ENCODE peak calls at places on chromosomes 13 and 19, in ten cellular contexts. B, U, V, L, J, S, E, I, H and W are unnamed samples.

GRCh38 chr19:1262687-1263123 is 6.4 kb upstream of the CIRBP start:
- DNase-seq in B (no peak), U (no peak), V (no peak), L (no peak), J (no peak), S (no peak), E (no peak), I (peak), H (no peak), W (no peak)

GRCh38 chr19:3383121-3383722 is 16.8 kb downstream of the NFIC start:
- DNase-seq in B (no peak), U (no peak), V (no peak), L (no peak), J (no peak), S (no peak), E (peak), I (no peak), H (no peak), W (no peak)

GRCh38 chr19:33704271-33704670 is 82.5 kb downstream of the CHST8 start:
- DNase-seq in B (no peak), U (no peak), V (no peak), L (no peak), J (no peak), S (no peak), E (no peak), I (peak), H (no peak), W (no peak)

GRCh38 chr13:80477641-80478443 is 136.9 kb upstream of the SPRY2 start:
- DNase-seq in B (no peak), U (no peak), V (no peak), L (no peak), J (no peak), S (no peak), E (no peak), I (no peak), H (no peak), W (no peak)

GRCh38 chr19:374183-374885 is 29.7 kb upstream of the MIER2 start:
- DNase-seq in B (no peak), U (no peak), V (no peak), L (peak), J (no peak), S (no peak), E (no peak), I (no peak), H (no peak), W (peak)

GRCh38 chr13:50636007-50636704 is 207.3 kb downstream of the DLEU7 start:
- DNase-seq in B (no peak), U (no peak), V (no peak), L (no peak), J (no peak), S (no peak), E (no peak), I (no peak), H (no peak), W (no peak)

GRCh38 chr19:47120461-47120860 is 6.9 kb upstream of the ZC3H4 start:
- DNase-seq in B (no peak), U (no peak), V (no peak), L (no peak), J (no peak), S (no peak), E (no peak), I (no peak), H (no peak), W (no peak)

GRCh38 chr13:80957019-80957650 is 616.2 kb upstream of the SPRY2 start:
- DNase-seq in B (no peak), U (no peak), V (no peak), L (no peak), J (no peak), S (no peak), E (no peak), I (no peak), H (no peak), W (no peak)

GRCh38 chr19:3585301-3586123 is at the start of gene GIPC3:
- DNase-seq in B (no peak), U (no peak), V (no peak), L (no peak), J (no peak), S (no peak), E (no peak), I (peak), H (no peak), W (no peak)

GRCh38 chr19:38975214-38975860 is at the start of gene FBXO17:
- DNase-seq in B (peak), U (no peak), V (no peak), L (peak), J (no peak), S (peak), E (peak), I (peak), H (no peak), W (no peak)

GRCh38 chr19:48629599-48630288 is 7.4 kb downstream of the DBP start:
- DNase-seq in B (peak), U (no peak), V (no peak), L (no peak), J (no peak), S (peak), E (peak), I (peak), H (peak), W (no peak)

GRCh38 chr13:81304121-81304659 is 963.3 kb upstream of the SPRY2 start:
- DNase-seq in B (no peak), U (no peak), V (no peak), L (no peak), J (no peak), S (no peak), E (no peak), I (no peak), H (no peak), W (no peak)

GRCh38 chr13:73141292-73141771 is 82.5 kb downstream of the KLF5 start:
- DNase-seq in B (peak), U (no peak), V (no peak), L (no peak), J (no peak), S (peak), E (no peak), I (no peak), H (no peak), W (no peak)

GRCh38 chr13:85985791-85986190 is 186.6 kb upstream of the SLITRK6 start:
- DNase-seq in B (no peak), U (no peak), V (no peak), L (no peak), J (no peak), S (no peak), E (no peak), I (no peak), H (no peak), W (no peak)

GRCh38 chr19:7953060-7953459 is 9.6 kb upstream of the TIMM44 start:
- DNase-seq in B (no peak), U (no peak), V (no peak), L (no peak), J (no peak), S (no peak), E (no peak), I (no peak), H (no peak), W (no peak)

GRCh38 chr19:33794578-33795369 is 1.9 kb upstream of the KCTD15 start:
- DNase-seq in B (no peak), U (no peak), V (no peak), L (no peak), J (no peak), S (peak), E (no peak), I (peak), H (no peak), W (no peak)

GRCh38 chr13:48527955-48528354 is 4.9 kb downstream of the RCBTB2 start:
- DNase-seq in B (no peak), U (no peak), V (no peak), L (no peak), J (no peak), S (no peak), E (no peak), I (no peak), H (no peak), W (peak)

GRCh38 chr13:20161275-20161950 is 561 bp upstream of the GJA3 start:
- DNase-seq in B (no peak), U (peak), V (peak), L (no peak), J (peak), S (no peak), E (no peak), I (peak), H (peak), W (no peak)

GRCh38 chr13:34416833-34417425 is 525.1 kb upstream of the NBEA start:
- DNase-seq in B (no peak), U (no peak), V (no peak), L (no peak), J (no peak), S (no peak), E (peak), I (peak), H (no peak), W (no peak)

GRCh38 chr19:28541602-28542393 is 671.2 kb downstream of the UQCRFS1 start:
- DNase-seq in B (no peak), U (no peak), V (no peak), L (no peak), J (no peak), S (no peak), E (no peak), I (no peak), H (no peak), W (no peak)

GRCh38 chr13:45750566-45750965 is 48.4 kb downstream of the CBY2 start:
- DNase-seq in B (no peak), U (no peak), V (no peak), L (no peak), J (no peak), S (no peak), E (no peak), I (no peak), H (no peak), W (no peak)

GRCh38 chr19:11361037-11361770 is 6.0 kb downstream of the PLPPR2 start:
- DNase-seq in B (no peak), U (no peak), V (no peak), L (no peak), J (no peak), S (no peak), E (no peak), I (peak), H (peak), W (no peak)

GRCh38 chr19:10503002-10503789 is at the start of gene KEAP1:
- DNase-seq in B (no peak), U (no peak), V (no peak), L (peak), J (no peak), S (peak), E (no peak), I (peak), H (peak), W (peak)

GRCh38 chr19:8221161-8221560 is 12.0 kb downstream of the CERS4 start:
- DNase-seq in B (no peak), U (no peak), V (no peak), L (no peak), J (no peak), S (no peak), E (no peak), I (no peak), H (no peak), W (peak)

GRCh38 chr19:1486720-1487575 is 3.2 kb downstream of the PCSK4 start:
- DNase-seq in B (no peak), U (no peak), V (no peak), L (no peak), J (no peak), S (no peak), E (no peak), I (peak), H (no peak), W (no peak)

GRCh38 chr13:69644447-69644846 is 463.2 kb upstream of the ATXN8OS start:
- DNase-seq in B (no peak), U (no peak), V (no peak), L (no peak), J (no peak), S (no peak), E (no peak), I (no peak), H (no peak), W (no peak)